ENCODE peak calls at places on chromosomes 3 and 15, in six cellular contexts. W is HepG2, C is K562, I is H1, R is GM12878, S is SK-N-SH. T is an unnamed sample.

GRCh38 chr15:50182233-50183013 is 427 bp downstream of the SLC27A2 start:
- DNase-seq in W (no peak), C (no peak), I (no peak), R (no peak), S (peak; percentile 85), T (peak; percentile 48)

GRCh38 chr3:12372762-12373280 is 84.0 kb downstream of the PPARG start:
- DNase-seq in W (no peak), C (no peak), I (no peak), R (no peak), S (no peak), T (no peak)

GRCh38 chr3:53457068-53457467 is 37.3 kb upstream of the CACNA1D start:
- DNase-seq in W (no peak), C (peak; percentile 40), I (no peak), R (no peak), S (no peak), T (no peak)

GRCh38 chr15:79811406-79812405 is 85.1 kb downstream of the MTHFS start:
- DNase-seq in W (no peak), C (no peak), I (no peak), R (no peak), S (peak; percentile 71), T (peak; percentile 74)

GRCh38 chr3:190217081-190217480 is 96.4 kb upstream of the P3H2 start:
- DNase-seq in W (no peak), C (no peak), I (no peak), R (no peak), S (no peak), T (no peak)

GRCh38 chr15:47427463-47427862 is 289.8 kb upstream of the SEMA6D start:
- DNase-seq in W (peak; percentile 70), C (no peak), I (no peak), R (no peak), S (no peak), T (no peak)

GRCh38 chr15:92960996-92961681 is 61.0 kb downstream of the CHD2 start:
- DNase-seq in W (no peak), C (no peak), I (no peak), R (no peak), S (no peak), T (no peak)

GRCh38 chr3:113546414-113546893 is 14.1 kb downstream of the SIDT1 start:
- DNase-seq in W (no peak), C (no peak), I (no peak), R (peak; percentile 57), S (no peak), T (no peak)

GRCh38 chr3:100113728-100114412 is 431 bp downstream of the FILIP1L start:
- DNase-seq in W (no peak), C (no peak), I (no peak), R (no peak), S (no peak), T (no peak)

GRCh38 chr3:6921041-6921440 is 60.1 kb downstream of the GRM7 start:
- DNase-seq in W (no peak), C (no peak), I (no peak), R (no peak), S (no peak), T (no peak)

GRCh38 chr3:125261031-125261430 is 48.5 kb upstream of the SLC12A8 start:
- DNase-seq in W (no peak), C (no peak), I (no peak), R (no peak), S (no peak), T (no peak)

GRCh38 chr15:52107238-52107637 is 5.3 kb downstream of the BCL2L10 start:
- DNase-seq in W (no peak), C (no peak), I (no peak), R (no peak), S (no peak), T (no peak)

GRCh38 chr3:72957303-72957702 is 39.3 kb upstream of the PPP4R2 start:
- DNase-seq in W (peak; percentile 95), C (no peak), I (no peak), R (no peak), S (no peak), T (no peak)

GRCh38 chr3:99721633-99722007 is 83.2 kb downstream of the COL8A1 start:
- DNase-seq in W (no peak), C (no peak), I (no peak), R (no peak), S (no peak), T (no peak)

GRCh38 chr15:72824781-72825180 is 41.2 kb upstream of the ADPGK start:
- DNase-seq in W (no peak), C (no peak), I (no peak), R (no peak), S (no peak), T (no peak)

GRCh38 chr3:8113649-8114048 is 388.0 kb upstream of the LMCD1 start:
- DNase-seq in W (no peak), C (no peak), I (no peak), R (no peak), S (no peak), T (no peak)

GRCh38 chr3:190830031-190830430 is 32.5 kb downstream of the GMNC start:
- DNase-seq in W (no peak), C (no peak), I (no peak), R (no peak), S (no peak), T (no peak)

GRCh38 chr3:184757010-184757651 is 45.3 kb upstream of the MAGEF1 start:
- DNase-seq in W (no peak), C (no peak), I (no peak), R (no peak), S (no peak), T (no peak)

GRCh38 chr3:50248387-50248786 is 12.4 kb downstream of the GNAI2 start:
- DNase-seq in W (no peak), C (no peak), I (no peak), R (no peak), S (no peak), T (no peak)

GRCh38 chr3:58667229-58667628 is 655 bp upstream of the FAM3D start:
- DNase-seq in W (no peak), C (no peak), I (no peak), R (no peak), S (no peak), T (no peak)

GRCh38 chr15:32119694-32120330 is 89.5 kb downstream of the CHRNA7 start:
- DNase-seq in W (no peak), C (no peak), I (no peak), R (no peak), S (peak; percentile 72), T (no peak)

GRCh38 chr3:135889417-135889816 is 76.1 kb upstream of the PPP2R3A start:
- DNase-seq in W (no peak), C (no peak), I (no peak), R (no peak), S (no peak), T (no peak)

GRCh38 chr3:189605717-189606116 is 25.5 kb upstream of the TP63 start:
- DNase-seq in W (no peak), C (no peak), I (no peak), R (no peak), S (no peak), T (no peak)

GRCh38 chr15:62933388-62933787 is 109.2 kb upstream of the TPM1 start:
- DNase-seq in W (no peak), C (no peak), I (no peak), R (no peak), S (no peak), T (no peak)

GRCh38 chr15:100889359-100890058 is 9.9 kb downstream of the ALDH1A3 start:
- DNase-seq in W (no peak), C (no peak), I (no peak), R (no peak), S (no peak), T (peak; percentile 91)

GRCh38 chr3:150497956-150498355 is 48.3 kb downstream of the SERP1 start:
- DNase-seq in W (no peak), C (peak; percentile 46), I (no peak), R (no peak), S (no peak), T (peak; percentile 18)

GRCh38 chr3:51538115-51538458 is 432 bp upstream of the RAD54L2 start:
- DNase-seq in W (no peak), C (peak; percentile 11), I (no peak), R (no peak), S (no peak), T (no peak)

GRCh38 chr15:47461560-47462175 is 255.6 kb upstream of the SEMA6D start:
- DNase-seq in W (no peak), C (no peak), I (no peak), R (no peak), S (no peak), T (no peak)

GRCh38 chr15:29925227-29926082 is 103.2 kb upstream of the TJP1 start:
- DNase-seq in W (peak; percentile 57), C (peak; percentile 72), I (peak; percentile 79), R (no peak), S (peak; percentile 79), T (peak; percentile 11)

GRCh38 chr15:67322481-67322880 is 67.9 kb downstream of the IQCH start:
- DNase-seq in W (no peak), C (no peak), I (no peak), R (no peak), S (no peak), T (no peak)

GRCh38 chr15:25439456-25439836 is 622 bp upstream of the UBE3A start:
- DNase-seq in W (peak; percentile 53), C (no peak), I (no peak), R (no peak), S (no peak), T (no peak)

GRCh38 chr3:173217127-173217526 is 76.1 kb upstream of the SPATA16 start:
- DNase-seq in W (no peak), C (no peak), I (no peak), R (no peak), S (no peak), T (no peak)
- TF ChIP-seq JUND in W (no peak), C (no peak), I (no peak), R (no peak), S (no peak), T (no peak)

GRCh38 chr3:128395500-128396125 is 71.1 kb downstream of the DNAJB8 start:
- DNase-seq in W (no peak), C (peak; percentile 50), I (no peak), R (no peak), S (peak; percentile 72), T (no peak)
- TF ChIP-seq JUND in W (no peak), C (no peak), I (no peak), R (no peak), S (no peak), T (no peak)

DNA sequence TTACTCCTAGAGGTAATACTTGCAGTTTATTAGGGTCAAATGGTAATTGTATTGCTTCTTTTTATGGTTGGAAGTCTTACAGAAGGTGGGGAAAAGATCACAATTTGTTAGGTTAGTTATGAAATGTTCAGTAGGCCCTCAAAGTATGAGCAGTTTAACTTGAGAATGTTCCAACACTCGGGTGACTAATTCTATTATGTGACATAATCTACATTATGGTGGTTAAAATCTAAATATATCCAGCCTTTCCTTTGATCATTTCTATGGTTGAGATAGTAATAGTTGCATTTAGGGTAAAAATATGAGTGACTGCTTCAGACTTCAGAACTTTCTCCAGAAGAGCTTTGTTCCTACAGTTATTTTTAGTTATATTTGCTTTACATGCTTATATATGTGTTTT is 19.6 kb upstream of the FBXO22 start:
- DNase-seq in W (no peak), C (no peak), I (no peak), R (no peak), S (no peak), T (no peak)
- TF ChIP-seq JUND in W (no peak), C (no peak), I (no peak), R (no peak), S (no peak), T (no peak)

DNA sequence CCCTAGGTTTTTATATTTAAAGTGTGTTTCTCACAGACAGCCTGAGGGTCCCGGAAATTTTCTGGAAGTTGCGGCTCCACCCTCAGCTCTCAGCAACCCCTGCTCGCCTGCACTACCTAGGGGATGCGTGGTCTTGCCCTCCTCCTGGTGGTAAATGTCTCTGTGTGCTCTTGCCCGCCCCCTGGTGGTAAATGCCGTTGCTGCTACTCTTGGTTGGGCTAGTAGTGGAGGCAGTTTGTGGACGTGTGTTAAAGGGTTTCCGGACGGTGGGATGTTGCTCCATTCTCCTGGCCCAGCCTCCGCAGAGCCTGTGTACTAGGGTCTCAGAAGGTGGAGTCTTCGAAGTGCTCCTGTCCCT is 27.4 kb downstream of the STOML1 start:
- DNase-seq in W (peak; percentile 67), C (peak; percentile 84), I (peak; percentile 91), R (no peak), S (peak; percentile 82), T (peak; percentile 84)
- TF ChIP-seq JUND in W (no peak), C (peak; percentile 21), I (peak; percentile 39), R (no peak), S (no peak), T (no peak)

T was measured in T47D.